ENCODE peak calls at places on chromosomes 12 and 14, in six cellular contexts. T is heart left ventricle, E is body of pancreas, O is left ventricle myocardium inferior, W is IMR-90, H is colonic mucosa. A is an unnamed sample.

GRCh38 chr14:68986926-68987652 is 8.0 kb upstream of the ACTN1 start:
- DNase-seq in W (peak; percentile 6), H (no peak), E (no peak), O (no peak), T (no peak), A (no peak)

GRCh38 chr12:131452444-131452860 is 258.4 kb upstream of the SFSWAP start:
- DNase-seq in W (no peak), O (no peak), T (no peak), H (peak; percentile 29), E (no peak), A (peak; percentile 63)

GRCh38 chr12:123251403-123252076 is 18.3 kb downstream of the MTRFR start:
- DNase-seq in O (no peak), W (no peak), E (no peak), T (peak; percentile 24), H (no peak), A (no peak)

GRCh38 chr12:111068281-111068680 is 147.9 kb upstream of the MYL2 start:
- DNase-seq in H (no peak), O (no peak), W (no peak), T (no peak), E (no peak), A (no peak)

GRCh38 chr12:104877107-104877705 is 80.9 kb downstream of the SLC41A2 start:
- DNase-seq in E (peak; percentile 39), O (no peak), W (peak; percentile 49), H (peak; percentile 23), T (no peak), A (peak; percentile 46)

GRCh38 chr14:54976316-54976715 is 50.6 kb downstream of the WDHD1 start:
- DNase-seq in H (no peak), W (peak; percentile 82), T (no peak), O (no peak), E (no peak), A (no peak)

GRCh38 chr14:56121786-56122185 is 3.6 kb downstream of the PELI2 start:
- DNase-seq in H (no peak), O (no peak), E (no peak), W (peak; percentile 82), T (no peak), A (no peak)

GRCh38 chr14:23285530-23286019 is 357 bp downstream of the HOMEZ start:
- DNase-seq in T (no peak), O (no peak), H (peak; percentile 46), W (no peak), E (no peak), A (no peak)

GRCh38 chr14:103870891-103871595 is 23.7 kb upstream of the PPP1R13B start:
- DNase-seq in H (no peak), E (no peak), T (no peak), O (no peak), W (no peak), A (no peak)

GRCh38 chr12:57454566-57455373 is at the start of gene INHBE:
- DNase-seq in E (no peak), W (peak; percentile 96), H (no peak), T (peak; percentile 35), O (no peak), A (peak; percentile 83)

GRCh38 chr12:3527181-3527580 is 36.2 kb downstream of the PRMT8 start:
- DNase-seq in E (no peak), W (peak; percentile 60), T (no peak), O (no peak), H (no peak), A (no peak)

GRCh38 chr12:122412851-122413433 is 9.5 kb downstream of the CLIP1 start:
- DNase-seq in T (no peak), O (no peak), H (no peak), W (no peak), E (no peak), A (no peak)

GRCh38 chr14:94536836-94537235 is 24.4 kb upstream of the SERPINA4 start:
- DNase-seq in E (no peak), W (no peak), H (no peak), T (no peak), O (no peak), A (no peak)

GRCh38 chr12:7155471-7156034 is 25.4 kb downstream of the CLSTN3 start:
- DNase-seq in E (peak; percentile 27), H (no peak), O (no peak), W (no peak), T (no peak), A (no peak)

GRCh38 chr14:73422515-73422914 is 35.8 kb downstream of the NUMB start:
- DNase-seq in W (no peak), E (peak; percentile 6), T (no peak), H (peak; percentile 25), O (no peak), A (peak; percentile 46)

GRCh38 chr12:72030272-72030671 is 91.6 kb downstream of the TPH2 start:
- DNase-seq in T (no peak), O (no peak), W (no peak), H (no peak), E (no peak), A (no peak)

GRCh38 chr12:6827437-6827894 is 741 bp upstream of the P3H3 start:
- DNase-seq in E (peak; percentile 81), W (peak; percentile 79), H (peak; percentile 86), T (peak; percentile 87), O (peak; percentile 89), A (peak; percentile 91)

GRCh38 chr12:6192604-6193380 is 7.4 kb upstream of the CD9 start:
- DNase-seq in E (no peak), T (no peak), W (no peak), H (no peak), O (no peak), A (no peak)

GRCh38 chr12:108609535-108610335 is 11.9 kb upstream of the TMEM119 start:
- DNase-seq in E (peak; percentile 52), O (peak; percentile 81), T (peak; percentile 86), W (peak; percentile 85), H (peak; percentile 63), A (peak; percentile 80)

GRCh38 chr12:42144174-42144423 is 575 bp downstream of the GXYLT1 start:
- DNase-seq in W (no peak), O (no peak), H (peak; percentile 33), E (peak; percentile 11), T (no peak), A (no peak)

GRCh38 chr12:3304436-3305135 is 186.4 kb upstream of the PRMT8 start:
- DNase-seq in E (peak; percentile 32), O (no peak), T (no peak), H (no peak), W (peak; percentile 85), A (peak; percentile 73)

GRCh38 chr12:98084950-98085349 is 430.4 kb upstream of the TMPO start:
- DNase-seq in E (no peak), O (no peak), H (no peak), W (no peak), T (no peak), A (peak; percentile 11)

GRCh38 chr12:52826611-52827498 is 7.3 kb downstream of the KRT79 start:
- DNase-seq in W (no peak), T (no peak), O (no peak), E (no peak), H (no peak), A (no peak)

GRCh38 chr12:69916541-69917270 is 91.7 kb downstream of the MYRFL start:
- DNase-seq in H (no peak), O (no peak), T (no peak), E (no peak), W (no peak), A (peak; percentile 52)

GRCh38 chr14:58740584-58740983 is 102.8 kb downstream of the DACT1 start:
- DNase-seq in O (no peak), T (no peak), W (no peak), H (no peak), E (no peak), A (no peak)

GRCh38 chr12:131894981-131895639 is 688 bp downstream of the ULK1 start:
- DNase-seq in E (no peak), W (no peak), H (peak; percentile 44), O (no peak), T (no peak), A (peak; percentile 27)

GRCh38 chr14:32109676-32110075 is 32.6 kb downstream of the ARHGAP5 start:
- DNase-seq in H (no peak), E (no peak), W (peak; percentile 86), O (no peak), T (no peak), A (no peak)

GRCh38 chr12:6768385-6769002 is 2.3 kb downstream of the PTMS start:
- DNase-seq in O (no peak), H (peak; percentile 38), W (peak; percentile 33), T (no peak), E (no peak), A (no peak)

GRCh38 chr14:32166029-32166428 is 35.8 kb upstream of the RNU6-7 start:
- DNase-seq in E (no peak), H (no peak), T (no peak), W (no peak), O (no peak), A (no peak)

GRCh38 chr12:128802756-128803155 is 21.0 kb downstream of the SLC15A4 start:
- DNase-seq in T (no peak), E (no peak), H (no peak), W (no peak), O (no peak), A (no peak)

GRCh38 chr12:128803788-128804187 is 20.0 kb downstream of the SLC15A4 start:
- DNase-seq in W (no peak), T (no peak), O (no peak), E (no peak), H (no peak), A (no peak)

GRCh38 chr12:128800606-128801005 is 23.2 kb downstream of the SLC15A4 start:
- DNase-seq in T (no peak), H (no peak), O (no peak), E (no peak), W (no peak), A (no peak)

GRCh38 chr12:128804762-128805161 is 19.0 kb downstream of the SLC15A4 start:
- DNase-seq in W (no peak), T (no peak), O (no peak), E (no peak), H (no peak), A (no peak)

GRCh38 chr12:128801879-128802391 is 21.8 kb downstream of the SLC15A4 start:
- DNase-seq in O (no peak), E (no peak), T (no peak), H (no peak), W (peak; percentile 78), A (no peak)
- H3K27ac ChIP-seq in O (peak overlapping the region; percentile 57), E (no peak overlapping the region), T (peak overlapping the region; percentile 66), H (no peak overlapping the region), W (peak overlapping the region; percentile 41), A (no peak overlapping the region)

GRCh38 chr12:43754015-43754414 is 4.6 kb downstream of the PUS7L start:
- DNase-seq in T (no peak), O (no peak), H (no peak), W (no peak), E (no peak), A (no peak)
- H3K4me1 ChIP-seq in T (no peaks in the 10 kb centered on the region), O (peaks cover 22% of the 10 kb centered on the region), H (no peaks in the 10 kb centered on the region), W (peaks cover 2% of the 10 kb centered on the region), E (peaks cover 24% of the 10 kb centered on the region), A (peaks cover 6% of the 10 kb centered on the region)

GRCh38 chr12:2266666-2267623 is 214.2 kb downstream of the CACNA1C start:
- DNase-seq in W (no peak), H (no peak), E (no peak), T (no peak), O (no peak), A (peak; percentile 70)
- H3K27ac ChIP-seq in W (peak overlapping the region; percentile 15), H (peak overlapping the region; percentile 54), E (no peak overlapping the region), T (peak overlapping the region; percentile 53), O (peak overlapping the region; percentile 68), A (peak overlapping the region; percentile 82)

DNA sequence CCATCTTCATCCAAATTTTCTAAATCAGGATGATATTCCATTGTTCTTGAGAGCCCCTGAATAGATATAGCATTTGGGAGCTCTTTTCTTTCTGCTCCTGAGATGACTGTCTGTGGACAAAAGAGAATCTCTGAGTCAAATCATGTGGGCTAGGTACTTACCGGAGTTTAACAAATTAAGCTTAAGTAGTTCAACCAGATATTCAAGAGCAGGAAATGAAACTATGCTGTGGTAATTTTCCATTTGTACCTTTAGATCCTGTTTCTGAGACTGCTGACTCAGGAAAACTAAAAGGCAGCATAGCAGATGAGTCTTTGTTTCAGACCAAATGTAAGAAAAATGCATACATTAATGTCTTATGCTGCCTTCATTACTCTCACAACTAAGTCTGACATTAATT is at the start of gene CLEC7A:
- DNase-seq in E (no peak), H (no peak), O (no peak), W (no peak), T (no peak), A (no peak)
- H3K4me1 ChIP-seq in E (no peaks in the 10 kb centered on the region), H (no peaks in the 10 kb centered on the region), O (peaks cover 16% of the 10 kb centered on the region), W (no peaks in the 10 kb centered on the region), T (no peaks in the 10 kb centered on the region), A (no peaks in the 10 kb centered on the region)

A was measured in hepatocyte.